ENCODE peak calls at places on chromosomes 7 and 10, in seven cellular contexts. Y is GM12878; F is stimulated activated naive CD8-positive, alpha-beta T cell treated with anti-CD3 and anti-CD28 coated beads, Interleukin-15, Interleukin-2, amounts not matched to agents 100 U/mL and 50 U/mL, for 24 hours; U is activated T-helper 17 cell treated with anti-CD3 and anti-CD28 coated beads, Interleukin-2, amount 50 U/mL, for 72 hours; B is activated CD8-positive, alpha-beta T cell treated with anti-CD3 and anti-CD28 coated beads, Interleukin-2, amount 10 ng/mL, durations not matched to agents 7 days and 5 days; I is omental fat pad; V is T-cell. O is an unnamed sample.

GRCh38 chr10:93462881-93463280 is 19.3 kb downstream of the MYOF start:
- ATAC-seq in I (no peak), F (peak), V (peak), Y (peak), U (peak), B (no peak), O (no peak)

GRCh38 chr10:80132299-80133139 is at the start of gene PLAC9:
- ATAC-seq in F (no peak), B (no peak), I (peak), V (no peak), Y (no peak), U (no peak), O (peak)

GRCh38 chr7:80036107-80036506 is 98.5 kb upstream of the GNAI1 start:
- ATAC-seq in Y (no peak), V (no peak), U (no peak), I (no peak), B (no peak), F (no peak), O (no peak)

GRCh38 chr7:151277631-151278030 is 29.1 kb upstream of the SMARCD3 start:
- ATAC-seq in B (no peak), F (no peak), V (no peak), I (no peak), U (no peak), Y (no peak), O (no peak)

GRCh38 chr10:77024456-77024855 is 613.2 kb downstream of the KCNMA1 start:
- ATAC-seq in Y (no peak), B (no peak), F (no peak), U (no peak), V (no peak), I (no peak), O (no peak)

GRCh38 chr7:27064169-27064568 is 31.6 kb downstream of the HOXA1 start:
- ATAC-seq in B (no peak), I (no peak), U (no peak), F (no peak), V (no peak), Y (no peak), O (no peak)

GRCh38 chr7:22269963-22270362 is 87.0 kb downstream of the RAPGEF5 start:
- ATAC-seq in V (no peak), Y (no peak), B (no peak), U (no peak), I (no peak), F (no peak), O (no peak)

GRCh38 chr7:26375604-26376207 is 84.0 kb downstream of the SNX10 start:
- ATAC-seq in F (no peak), I (no peak), V (peak), B (peak), Y (no peak), U (peak), O (no peak)

O was measured in gastroesophageal sphincter.